ENCODE peak calls at places on chromosomes 13 and 19, in four cellular contexts. One of them, this sample, is unnamed.

GRCh38 chr13:45786293-45786920 is 65.1 kb downstream of the SIAH3 start:
- DNase-seq in HCT116: no peak
- DNase-seq in K562: no peak
- DNase-seq in HepG2: no peak
- DNase-seq in this sample: no peak

GRCh38 chr13:76656496-76656895 is 229.7 kb downstream of the KCTD12 start:
- DNase-seq in HCT116: no peak
- DNase-seq in K562: no peak
- DNase-seq in HepG2: no peak
- DNase-seq in this sample: no peak

GRCh38 chr19:6216996-6217751 is 62.6 kb downstream of the MLLT1 start:
- DNase-seq in HCT116: no peak
- DNase-seq in K562: peak; percentile 78
- DNase-seq in HepG2: no peak
- DNase-seq in this sample: no peak

GRCh38 chr13:90089051-90089450 is 1258.4 kb upstream of the MIR17HG start:
- DNase-seq in HCT116: no peak
- DNase-seq in K562: no peak
- DNase-seq in HepG2: no peak
- DNase-seq in this sample: no peak

GRCh38 chr19:46753420-46754155 is 7.3 kb upstream of the STRN4 start:
- DNase-seq in HCT116: no peak
- DNase-seq in K562: peak; percentile 50
- DNase-seq in HepG2: peak; percentile 48
- DNase-seq in this sample: no peak

GRCh38 chr19:49746206-49746958 is 16.7 kb downstream of the TSKS start:
- DNase-seq in HCT116: peak; percentile 90
- DNase-seq in K562: peak; percentile 100
- DNase-seq in HepG2: peak; percentile 36
- DNase-seq in this sample: no peak

GRCh38 chr19:46932346-46932745 is 71.5 kb downstream of the ARHGAP35 start:
- DNase-seq in HCT116: no peak
- DNase-seq in K562: no peak
- DNase-seq in HepG2: no peak
- DNase-seq in this sample: no peak

GRCh38 chr19:54653181-54653809 is 9.5 kb upstream of the LILRB4 start:
- DNase-seq in HCT116: peak; percentile 31
- DNase-seq in K562: peak; percentile 58
- DNase-seq in HepG2: peak; percentile 8
- DNase-seq in this sample: peak; percentile 17

GRCh38 chr19:8811315-8812172 is 20.6 kb downstream of the ZNF558 start:
- DNase-seq in HCT116: no peak
- DNase-seq in K562: no peak
- DNase-seq in HepG2: no peak
- DNase-seq in this sample: no peak

DNA sequence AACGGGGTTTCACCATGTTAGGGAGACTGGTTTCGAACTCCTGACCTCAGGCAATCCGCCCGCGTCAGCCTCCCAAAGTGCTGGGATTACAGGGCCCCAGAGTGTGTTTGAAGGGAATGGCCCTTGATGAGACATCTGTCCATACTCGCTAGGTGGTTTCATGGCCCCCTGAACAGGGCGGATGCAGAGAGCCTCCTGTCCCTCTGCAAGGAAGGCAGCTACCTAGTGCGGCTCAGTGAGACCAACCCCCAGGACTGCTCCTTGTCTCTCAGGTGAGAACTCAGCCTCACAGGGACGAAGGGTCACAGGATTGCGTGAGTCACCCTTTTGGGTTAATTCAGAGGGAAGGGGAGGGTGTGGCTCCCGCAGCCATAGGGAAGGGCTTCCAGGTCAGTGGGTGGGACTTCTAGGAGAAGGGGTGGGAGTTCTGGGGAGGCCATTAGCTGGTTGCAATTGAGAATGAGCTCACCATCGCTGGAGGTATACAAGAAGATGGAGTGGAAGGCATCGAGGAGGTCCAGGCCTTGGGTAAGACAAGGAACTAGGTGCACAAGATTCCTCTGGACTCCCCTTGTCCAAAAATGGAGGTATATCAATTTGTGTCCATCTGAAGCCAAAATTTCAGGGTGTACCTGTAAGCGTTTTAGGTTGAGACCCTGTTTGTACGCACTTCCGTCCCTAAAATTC is 9.2 kb downstream of the SHD start:
- DNase-seq in HCT116: peak; percentile 51
- DNase-seq in K562: peak; percentile 77
- DNase-seq in HepG2: no peak
- DNase-seq in this sample: no peak
- H3K27ac ChIP-seq in HCT116: peak overlapping the region; percentile 2
- H3K27ac ChIP-seq in K562: no peak overlapping the region
- H3K27ac ChIP-seq in HepG2: no peak overlapping the region
- H3K27ac ChIP-seq in this sample: no peak overlapping the region

GRCh38 chr19:33094504-33095067 is 13.6 kb downstream of the GPATCH1 start:
- DNase-seq in HCT116: no peak
- DNase-seq in K562: no peak
- DNase-seq in HepG2: no peak
- DNase-seq in this sample: no peak
- TF ChIP-seq TCF7L2 in HCT116: no peak
- TF ChIP-seq TCF7L2 in K562: no peak
- TF ChIP-seq TCF7L2 in HepG2: no peak
- TF ChIP-seq TCF7L2 in this sample: no peak

GRCh38 chr13:35468195-35468594 is 8.3 kb downstream of the MAB21L1 start:
- DNase-seq in HCT116: no peak
- DNase-seq in K562: no peak
- DNase-seq in HepG2: no peak
- DNase-seq in this sample: no peak
- H3K27ac ChIP-seq in HCT116: no peak overlapping the region
- H3K27ac ChIP-seq in K562: no peak overlapping the region
- H3K27ac ChIP-seq in HepG2: no peak overlapping the region
- H3K27ac ChIP-seq in this sample: no peak overlapping the region

GRCh38 chr13:112893570-112894422 is 75.2 kb upstream of the MCF2L start:
- DNase-seq in HCT116: no peak
- DNase-seq in K562: peak; percentile 91
- DNase-seq in HepG2: peak; percentile 76
- DNase-seq in this sample: no peak
- TF ChIP-seq TCF7L2 in HCT116: no peak
- TF ChIP-seq TCF7L2 in K562: no peak
- TF ChIP-seq TCF7L2 in HepG2: no peak
- TF ChIP-seq TCF7L2 in this sample: no peak

DNA sequence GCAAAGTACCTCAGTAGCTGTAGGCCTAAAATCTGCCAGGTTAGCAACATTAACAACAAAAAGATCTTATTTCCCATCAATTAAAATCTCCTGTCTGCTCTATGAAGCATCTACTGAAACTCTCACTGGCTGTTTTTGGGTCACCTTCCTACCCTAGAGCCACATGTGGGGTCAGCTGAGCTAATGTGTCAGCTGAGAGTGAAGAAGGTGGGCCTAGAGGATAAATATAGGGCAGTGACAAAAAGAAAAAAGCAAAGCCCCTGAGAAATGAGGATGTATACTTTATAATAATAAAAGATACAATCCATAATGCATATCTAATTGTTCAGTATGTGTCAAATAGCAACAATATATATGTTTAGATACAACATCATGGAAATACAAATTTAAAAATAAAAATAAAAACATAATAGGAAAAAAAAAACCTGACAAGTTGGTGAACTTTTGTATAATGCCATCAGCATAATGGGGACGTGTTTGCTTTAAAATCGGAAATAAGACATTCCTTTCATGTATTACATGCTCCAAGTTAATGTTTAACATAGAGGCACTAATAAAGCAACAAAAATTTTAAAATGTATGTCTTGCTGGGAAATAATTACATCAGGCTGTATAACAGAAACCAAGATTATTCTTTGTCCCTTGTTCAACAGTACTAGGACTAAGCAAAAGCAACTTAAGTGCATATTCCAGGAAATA is 141.2 kb downstream of the GPC5 start:
- DNase-seq in HCT116: no peak
- DNase-seq in K562: no peak
- DNase-seq in HepG2: no peak
- DNase-seq in this sample: no peak
- H3K27ac ChIP-seq in HCT116: no peak overlapping the region
- H3K27ac ChIP-seq in K562: peak overlapping the region; percentile 52
- H3K27ac ChIP-seq in HepG2: no peak overlapping the region
- H3K27ac ChIP-seq in this sample: no peak overlapping the region

DNA sequence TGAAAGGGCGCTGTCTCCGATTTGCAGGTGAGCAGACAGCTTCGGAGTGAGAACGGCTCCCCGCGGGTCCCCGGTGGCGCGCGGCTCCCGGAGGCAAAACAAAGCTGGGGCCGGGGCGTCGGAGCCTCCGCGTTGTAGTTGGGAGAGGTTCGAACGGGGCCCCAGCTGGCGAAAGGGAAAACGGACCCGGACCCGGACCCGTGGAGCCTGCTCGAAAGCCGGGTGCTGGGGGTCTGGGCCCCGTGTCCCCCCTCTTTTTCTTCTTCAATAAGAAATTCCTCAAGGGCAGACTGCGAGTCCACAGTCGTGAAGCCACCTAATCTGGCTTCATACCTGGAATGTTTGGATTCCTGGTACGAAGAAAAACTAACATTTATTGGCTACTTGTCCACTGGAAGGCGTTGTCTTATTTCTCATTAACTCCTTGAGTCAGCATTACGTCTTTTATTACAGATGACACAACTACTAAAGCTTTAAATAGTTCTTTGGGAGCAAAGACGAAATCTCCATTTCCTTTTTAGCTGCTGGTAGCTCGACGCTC is 627 bp upstream of the MTIF3 start:
- DNase-seq in HCT116: peak; percentile 55
- DNase-seq in K562: peak; percentile 13
- DNase-seq in HepG2: peak; percentile 16
- DNase-seq in this sample: no peak
- TF ChIP-seq TCF7L2 in HCT116: no peak
- TF ChIP-seq TCF7L2 in K562: no peak
- TF ChIP-seq TCF7L2 in HepG2: no peak
- TF ChIP-seq TCF7L2 in this sample: no peak

This sample was measured in Panc1.